ENCODE peak calls at places on chromosome 1, in eight cellular contexts. A, N, U, X, S, C, E and D are unnamed samples.

GRCh38 chr1:2412773-2413494 is 570 bp upstream of the PEX10 start:
- DNase-seq in S (peak; percentile 69), C (peak; percentile 83), A (no peak), E (peak; percentile 34), X (peak; percentile 66), U (no peak), N (no peak), D (peak; percentile 72)

GRCh38 chr1:25030674-25031589 is 100.9 kb upstream of the RUNX3 start:
- DNase-seq in S (no peak), X (no peak), N (peak; percentile 60), E (no peak), C (no peak), A (no peak), U (no peak), D (no peak)

GRCh38 chr1:200535605-200536004 is 84.9 kb downstream of the KIF14 start:
- DNase-seq in C (peak; percentile 31), S (no peak), N (no peak), X (no peak), E (no peak), A (no peak), U (peak; percentile 38), D (no peak)

GRCh38 chr1:26418865-26419349 is 8.3 kb downstream of the LIN28A start:
- DNase-seq in C (peak; percentile 97), S (no peak), E (no peak), U (no peak), N (no peak), X (no peak), A (peak; percentile 86), D (no peak)

GRCh38 chr1:38941527-38942019 is at the start of gene RHBDL2:
- DNase-seq in C (peak; percentile 25), N (no peak), E (peak; percentile 71), U (peak; percentile 91), X (no peak), A (peak; percentile 60), S (peak; percentile 62), D (peak; percentile 86)

GRCh38 chr1:67855944-67856343 is 22.7 kb upstream of the GNG12 start:
- DNase-seq in U (no peak), S (no peak), E (no peak), N (no peak), C (no peak), A (no peak), X (no peak), D (no peak)

GRCh38 chr1:1359668-1360468 is 1.5 kb upstream of the MXRA8 start:
- DNase-seq in C (no peak), S (no peak), U (peak; percentile 24), N (no peak), E (peak; percentile 65), X (peak; percentile 53), A (no peak), D (no peak)

GRCh38 chr1:225468270-225469020 is 40.6 kb upstream of the LBR start:
- DNase-seq in U (no peak), X (no peak), S (peak; percentile 15), N (no peak), E (no peak), C (no peak), A (no peak), D (no peak)

GRCh38 chr1:30024411-30025195 is 698.8 kb downstream of the MATN1 start:
- DNase-seq in N (no peak), U (no peak), S (no peak), X (no peak), A (peak; percentile 20), E (no peak), C (no peak), D (no peak)

GRCh38 chr1:1597275-1597930 is 2.5 kb downstream of the FNDC10 start:
- DNase-seq in X (no peak), N (no peak), U (no peak), S (no peak), E (no peak), C (peak; percentile 52), A (peak; percentile 66), D (no peak)

GRCh38 chr1:200873671-200874397 is 1.1 kb downstream of the GPR25 start:
- DNase-seq in U (no peak), X (no peak), S (no peak), C (no peak), N (no peak), E (no peak), A (peak; percentile 53), D (no peak)

GRCh38 chr1:50348449-50349241 is 74.6 kb downstream of the DMRTA2 start:
- DNase-seq in E (peak; percentile 53), U (peak; percentile 64), C (peak; percentile 85), A (peak; percentile 76), S (no peak), N (no peak), X (peak; percentile 47), D (no peak)

DNA sequence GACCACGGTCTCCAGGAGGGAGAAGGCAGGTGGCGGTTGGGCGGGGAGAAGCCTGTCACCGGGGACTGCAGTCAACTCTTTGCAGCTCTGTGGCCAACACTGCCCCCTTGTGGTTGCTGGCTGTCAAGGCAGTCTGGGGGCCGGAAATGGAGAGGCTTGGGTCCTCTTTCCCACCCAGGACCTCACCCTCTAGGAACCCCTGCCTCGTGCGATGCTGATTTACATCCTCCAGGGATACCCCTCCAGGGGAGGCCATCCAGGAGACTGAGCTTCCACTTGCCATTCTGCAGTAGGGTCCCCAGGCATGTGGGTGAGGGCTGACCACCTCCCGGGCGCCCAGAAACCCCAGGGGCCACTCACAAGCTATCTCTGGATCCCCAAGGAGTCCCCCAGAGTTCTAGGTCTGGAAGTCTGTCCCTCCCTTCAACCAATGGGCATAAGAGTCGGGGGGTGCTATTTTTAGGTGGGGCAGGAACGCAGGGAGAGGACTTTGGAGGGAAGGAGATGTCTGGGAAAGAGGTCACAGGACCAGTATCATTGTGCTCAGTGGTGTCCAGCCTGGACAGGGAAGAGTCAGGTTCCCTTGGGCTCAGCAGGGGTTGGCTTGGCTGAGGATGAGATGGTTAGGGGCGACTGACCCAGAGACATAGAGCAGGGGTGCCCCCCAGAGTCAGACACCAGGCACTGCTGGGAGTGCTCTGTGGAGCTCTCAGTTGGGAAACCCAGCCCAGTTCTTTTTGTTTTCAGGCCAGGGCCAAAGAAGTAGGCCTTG is 7.1 kb upstream of the GPR61 start:
- DNase-seq in A (peak; percentile 97), S (peak; percentile 93), X (peak; percentile 89), U (peak; percentile 89), N (peak; percentile 81), E (peak; percentile 86), C (peak; percentile 90), D (peak; percentile 86)
- H3K4me3 ChIP-seq in A (peak overlapping the region; percentile 10), S (peak overlapping the region; percentile 18), X (no peak overlapping the region), U (peak overlapping the region; percentile 4), N (peak overlapping the region; percentile 49), E (peak overlapping the region; percentile 30), C (no peak overlapping the region), D (no peak overlapping the region)

DNA sequence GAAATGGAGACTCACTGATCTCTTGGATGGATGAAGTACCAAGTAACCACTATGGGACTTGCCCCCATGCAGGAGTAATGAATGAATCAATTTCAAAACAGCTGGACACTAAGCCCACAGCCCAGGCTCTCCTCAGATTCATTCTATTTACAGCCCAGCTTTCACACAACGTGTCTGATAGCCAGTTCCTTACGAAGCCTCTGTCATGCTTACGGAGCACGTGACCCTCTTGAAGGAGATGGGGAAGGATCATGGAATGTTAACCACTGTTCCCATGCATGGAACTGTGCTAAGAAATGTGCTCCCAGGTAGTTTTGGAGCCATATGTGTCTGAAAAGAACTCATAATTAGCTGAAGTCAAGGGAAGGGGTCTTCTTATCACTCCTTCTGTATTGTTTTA is 124.1 kb downstream of the KIF26B start:
- DNase-seq in U (no peak), E (no peak), S (no peak), X (no peak), C (no peak), N (no peak), A (no peak), D (no peak)
- H3K9me3 ChIP-seq in U (no peaks in the 10 kb centered on the region), E (no peaks in the 10 kb centered on the region), S (no peaks in the 10 kb centered on the region), X (no peaks in the 10 kb centered on the region), C (no peaks in the 10 kb centered on the region), N (no peaks in the 10 kb centered on the region), A (no peaks in the 10 kb centered on the region), D (no peaks in the 10 kb centered on the region)

GRCh38 chr1:204684206-204684536 is 1.4 kb downstream of the LRRN2 start:
- DNase-seq in U (no peak), C (no peak), X (no peak), E (no peak), S (no peak), A (no peak), N (no peak), D (no peak)
- H3K4me3 ChIP-seq in U (peak overlapping the region; percentile 56), C (peak overlapping the region; percentile 79), X (peak overlapping the region; percentile 47), E (peak overlapping the region; percentile 63), S (peak overlapping the region; percentile 44), A (peak overlapping the region; percentile 65), N (no peak overlapping the region), D (peak overlapping the region; percentile 32)

DNA sequence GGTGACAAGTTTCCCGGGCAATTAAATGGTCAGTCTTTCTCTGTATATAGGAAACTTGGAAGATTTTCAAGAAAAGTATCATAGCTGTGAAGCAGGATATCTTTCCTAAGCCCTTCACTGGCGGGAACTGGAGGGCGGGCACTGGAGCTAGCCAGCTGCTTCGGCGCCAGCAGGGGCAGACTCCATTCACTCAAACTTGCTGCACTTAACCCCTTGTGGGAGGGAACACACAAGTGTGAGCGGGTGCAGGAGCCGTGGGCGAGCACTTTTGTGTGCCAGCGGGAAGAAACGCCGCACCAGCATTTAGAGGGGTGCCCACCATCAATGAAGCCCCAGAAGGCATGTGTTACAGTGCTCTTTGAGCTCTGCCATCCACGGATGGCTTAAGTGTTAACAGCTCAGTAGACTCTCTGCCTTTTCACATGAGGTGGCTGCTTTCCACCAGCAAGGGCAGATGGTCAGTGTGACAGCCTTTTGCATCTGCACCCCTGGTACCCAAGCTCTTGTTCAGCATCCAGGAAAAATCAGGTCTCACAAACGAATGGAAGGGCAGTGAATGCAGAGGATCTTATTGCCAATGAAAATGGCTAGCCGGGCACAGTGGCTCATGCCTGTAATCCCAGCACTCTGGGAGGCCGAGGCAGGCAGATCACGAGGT is 232.0 kb upstream of the KAZN start:
- DNase-seq in E (no peak), N (no peak), X (no peak), S (no peak), A (peak; percentile 56), C (peak; percentile 60), U (no peak), D (no peak)
- H3K9me3 ChIP-seq in E (no peaks in the 10 kb centered on the region), N (no peaks in the 10 kb centered on the region), X (no peaks in the 10 kb centered on the region), S (no peaks in the 10 kb centered on the region), A (no peaks in the 10 kb centered on the region), C (no peaks in the 10 kb centered on the region), U (no peaks in the 10 kb centered on the region), D (no peaks in the 10 kb centered on the region)